ENCODE peak calls at places on chromosomes 12 and 14, in four cellular contexts. G is body of pancreas, K is hypothalamus, W is iris pigment epithelial cell. M is an unnamed sample.

GRCh38 chr14:77041837-77042557 is 13.5 kb upstream of the IRF2BPL start:
- DNase-seq in G (peak), K (no peak), W (peak), M (no peak)

GRCh38 chr12:24719293-24719721 is 229.6 kb downstream of the BCAT1 start:
- DNase-seq in G (no peak), K (no peak), W (peak), M (peak)

GRCh38 chr12:6334359-6334758 is 7.5 kb downstream of the TNFRSF1A start:
- DNase-seq in G (no peak), K (no peak), W (no peak), M (no peak)

GRCh38 chr14:77541905-77542304 is 43.3 kb upstream of the ISM2 start:
- DNase-seq in G (no peak), K (no peak), W (no peak), M (no peak)

GRCh38 chr12:112096070-112096469 is 12.5 kb downstream of the NAA25 start:
- DNase-seq in G (no peak), K (no peak), W (no peak), M (no peak)

GRCh38 chr12:117521327-117521726 is 159.9 kb upstream of the NOS1 start:
- DNase-seq in G (no peak), K (no peak), W (no peak), M (no peak)

GRCh38 chr14:103151270-103151933 is 28.1 kb downstream of the TNFAIP2 start:
- DNase-seq in G (no peak), K (no peak), W (no peak), M (no peak)

GRCh38 chr14:99229654-99230215 is 42.3 kb downstream of the BCL11B start:
- DNase-seq in G (no peak), K (no peak), W (no peak), M (no peak)

GRCh38 chr12:51589557-51590176 is 1.4 kb upstream of the SCN8A start:
- DNase-seq in G (no peak), K (no peak), W (no peak), M (no peak)

GRCh38 chr12:3491938-3492867 is 1.2 kb downstream of the PRMT8 start:
- DNase-seq in G (peak), K (peak), W (peak), M (peak)